ENCODE peak calls at places on chromosomes 6 and 20, in four cellular contexts. M is IMR-90, P is M059J, Q is A549. W is an unnamed sample.
A peak's percentile ranks its signal among the peaks of the same experiment; 100 is the strongest.

GRCh38 chr6:149305372-149305771 is 12.1 kb upstream of the TAB2 start:
- DNase-seq in M (no peak), P (no peak), Q (no peak), W (no peak)

GRCh38 chr6:144104898-144105487 is 9.6 kb upstream of the SF3B5 start:
- DNase-seq in M (peak; percentile 79), P (peak; percentile 80), Q (peak; percentile 44), W (peak; percentile 78)

GRCh38 chr6:26383624-26384417 is 913 bp downstream of the BTN2A2 start:
- DNase-seq in M (peak; percentile 72), P (peak; percentile 86), Q (no peak), W (peak; percentile 73)

GRCh38 chr20:18144541-18145099 is 7.0 kb downstream of the KAT14 start:
- DNase-seq in M (no peak), P (peak; percentile 36), Q (no peak), W (no peak)

GRCh38 chr6:16857969-16858592 is 96.8 kb upstream of the ATXN1 start:
- DNase-seq in M (no peak), P (no peak), Q (no peak), W (no peak)

GRCh38 chr6:157650261-157650640 is 172.8 kb upstream of the SNX9 start:
- DNase-seq in M (no peak), P (no peak), Q (no peak), W (no peak)

GRCh38 chr20:10077886-10078285 is 43.1 kb downstream of the ANKEF1 start:
- DNase-seq in M (no peak), P (no peak), Q (no peak), W (no peak)

GRCh38 chr6:110617057-110617456 is 140.6 kb upstream of the SLC22A16 start:
- DNase-seq in M (no peak), P (no peak), Q (no peak), W (no peak)

GRCh38 chr6:24359640-24360454 is 2.0 kb upstream of the DCDC2 start:
- DNase-seq in M (peak; percentile 65), P (peak; percentile 94), Q (peak; percentile 60), W (peak; percentile 69)

GRCh38 chr20:63421094-63421692 is 51.3 kb downstream of the KCNQ2 start:
- DNase-seq in M (no peak), P (no peak), Q (no peak), W (no peak)

GRCh38 chr6:111737065-111737521 is 131.4 kb upstream of the TRAF3IP2 start:
- DNase-seq in M (peak; percentile 70), P (peak; percentile 94), Q (no peak), W (peak; percentile 60)

GRCh38 chr6:35592178-35592577 is 79.5 kb upstream of the TULP1 start:
- DNase-seq in M (no peak), P (no peak), Q (no peak), W (no peak)

GRCh38 chr20:10541668-10542411 is 106.7 kb downstream of the SLX4IP start:
- DNase-seq in M (no peak), P (no peak), Q (no peak), W (no peak)

GRCh38 chr6:3731700-3732099 is 19.8 kb downstream of the PXDC1 start:
- DNase-seq in M (no peak), P (no peak), Q (no peak), W (no peak)

GRCh38 chr6:15335385-15335784 is 89.5 kb downstream of the JARID2 start:
- DNase-seq in M (no peak), P (no peak), Q (no peak), W (no peak)

GRCh38 chr6:168506460-168506859 is 65.5 kb downstream of the SMOC2 start:
- DNase-seq in M (no peak), P (no peak), Q (no peak), W (no peak)